ENCODE peak calls at places on chromosome 5, in five cellular contexts. One of them, this sample, is unnamed.

GRCh38 chr5:41707853-41708603 is 162.2 kb downstream of the OXCT1 start:
- DNase-seq in uterus: no peak
- DNase-seq in lower lobe of right lung: no peak
- DNase-seq in putamen: no peak
- DNase-seq in LHCN-M2: peak; percentile 73
- DNase-seq in this sample: peak; percentile 37

GRCh38 chr5:8683528-8683927 is 814.6 kb downstream of the MTRR start:
- DNase-seq in putamen: no peak
- DNase-seq in LHCN-M2: peak; percentile 12
- DNase-seq in lower lobe of right lung: no peak
- DNase-seq in uterus: no peak
- DNase-seq in this sample: no peak

GRCh38 chr5:66232701-66233100 is 88.6 kb downstream of the SREK1 start:
- DNase-seq in LHCN-M2: no peak
- DNase-seq in lower lobe of right lung: no peak
- DNase-seq in putamen: no peak
- DNase-seq in uterus: no peak
- DNase-seq in this sample: peak; percentile 68

GRCh38 chr5:128537306-128537998 is 593 bp downstream of the FBN2 start:
- DNase-seq in uterus: peak; percentile 36
- DNase-seq in LHCN-M2: peak; percentile 49
- DNase-seq in lower lobe of right lung: peak; percentile 50
- DNase-seq in putamen: no peak
- DNase-seq in this sample: no peak

GRCh38 chr5:40572359-40572758 is 107.4 kb upstream of the PTGER4 start:
- DNase-seq in LHCN-M2: no peak
- DNase-seq in lower lobe of right lung: no peak
- DNase-seq in putamen: no peak
- DNase-seq in uterus: no peak
- DNase-seq in this sample: no peak

GRCh38 chr5:10111575-10111974 is 138.1 kb downstream of the ATPSCKMT start:
- DNase-seq in putamen: peak; percentile 22
- DNase-seq in uterus: no peak
- DNase-seq in lower lobe of right lung: no peak
- DNase-seq in LHCN-M2: peak; percentile 25
- DNase-seq in this sample: peak; percentile 50

GRCh38 chr5:178424141-178424855 is 165.9 kb downstream of the COL23A1 start:
- DNase-seq in LHCN-M2: no peak
- DNase-seq in putamen: no peak
- DNase-seq in uterus: no peak
- DNase-seq in lower lobe of right lung: no peak
- DNase-seq in this sample: no peak

GRCh38 chr5:59036274-59036961 is 453.5 kb downstream of the RAB3C start:
- DNase-seq in uterus: peak; percentile 32
- DNase-seq in lower lobe of right lung: peak; percentile 44
- DNase-seq in putamen: no peak
- DNase-seq in LHCN-M2: peak; percentile 96
- DNase-seq in this sample: peak; percentile 67

GRCh38 chr5:98248949-98249348 is 524.5 kb upstream of the RGMB start:
- DNase-seq in putamen: no peak
- DNase-seq in LHCN-M2: peak; percentile 77
- DNase-seq in lower lobe of right lung: no peak
- DNase-seq in uterus: no peak
- DNase-seq in this sample: peak; percentile 69

GRCh38 chr5:124746252-124746915 is at the start of gene ZNF608:
- DNase-seq in lower lobe of right lung: no peak
- DNase-seq in uterus: peak; percentile 32
- DNase-seq in putamen: no peak
- DNase-seq in LHCN-M2: peak; percentile 89
- DNase-seq in this sample: peak; percentile 83

GRCh38 chr5:68021185-68021584 is 194.4 kb upstream of the PIK3R1 start:
- DNase-seq in lower lobe of right lung: no peak
- DNase-seq in uterus: no peak
- DNase-seq in LHCN-M2: no peak
- DNase-seq in putamen: no peak
- DNase-seq in this sample: no peak

GRCh38 chr5:156838966-156839365 is 11.1 kb upstream of the PPP1R2B start:
- DNase-seq in LHCN-M2: no peak
- DNase-seq in uterus: no peak
- DNase-seq in lower lobe of right lung: no peak
- DNase-seq in putamen: peak; percentile 31
- DNase-seq in this sample: no peak

GRCh38 chr5:135332519-135333150 is 66.4 kb downstream of the MACROH2A1 start:
- DNase-seq in uterus: no peak
- DNase-seq in LHCN-M2: peak; percentile 60
- DNase-seq in lower lobe of right lung: no peak
- DNase-seq in putamen: peak; percentile 31
- DNase-seq in this sample: peak; percentile 60

GRCh38 chr5:101678494-101679193 is 617.4 kb downstream of the SLCO4C1 start:
- DNase-seq in lower lobe of right lung: peak; percentile 41
- DNase-seq in putamen: peak; percentile 8
- DNase-seq in uterus: peak; percentile 16
- DNase-seq in LHCN-M2: peak; percentile 54
- DNase-seq in this sample: peak; percentile 25

GRCh38 chr5:31993182-31993961 is 180.7 kb downstream of the GOLPH3 start:
- DNase-seq in uterus: no peak
- DNase-seq in lower lobe of right lung: no peak
- DNase-seq in putamen: no peak
- DNase-seq in LHCN-M2: peak; percentile 38
- DNase-seq in this sample: peak; percentile 54

GRCh38 chr5:134647750-134648424 is 698 bp upstream of the SEC24A start:
- DNase-seq in LHCN-M2: peak; percentile 34
- DNase-seq in uterus: peak; percentile 19
- DNase-seq in putamen: peak; percentile 34
- DNase-seq in lower lobe of right lung: no peak
- DNase-seq in this sample: peak; percentile 50

This sample was measured in RPMI7951.